ENCODE peak calls at places on chromosome 18, in four cellular contexts. R is ovary; J is AG10803; A is activated T-helper 9 cell treated with anti-CD3 and anti-CD28 coated beads, Interleukin-2, amount 50 U/mL, for 16 hours. Y is an unnamed sample.

GRCh38 chr18:69257861-69258458 is 142.7 kb upstream of the DOK6 start:
- DNase-seq in R (no peak), A (no peak), J (peak; percentile 96), Y (peak; percentile 92)

GRCh38 chr18:72542993-72543361 is 1.2 kb downstream of the CBLN2 start:
- DNase-seq in A (no peak), R (no peak), J (no peak), Y (peak; percentile 10)

GRCh38 chr18:35042389-35043066 is 1.3 kb downstream of the MAPRE2 start:
- DNase-seq in J (no peak), R (no peak), A (no peak), Y (no peak)

GRCh38 chr18:59453468-59453961 is 94.5 kb upstream of the LMAN1 start:
- DNase-seq in A (no peak), R (no peak), J (no peak), Y (no peak)

GRCh38 chr18:11700876-11701275 is 11.8 kb downstream of the GNAL start:
- DNase-seq in R (no peak), A (no peak), J (no peak), Y (no peak)

GRCh38 chr18:13011719-13012118 is 20.6 kb downstream of the CEP192 start:
- DNase-seq in A (no peak), J (no peak), R (no peak), Y (no peak)

GRCh38 chr18:36769172-36769571 is 59.6 kb downstream of the TPGS2 start:
- DNase-seq in J (no peak), A (no peak), R (no peak), Y (no peak)

GRCh38 chr18:596288-596881 is 403 bp upstream of the CLUL1 start:
- DNase-seq in A (peak; percentile 46), J (no peak), R (peak; percentile 53), Y (no peak)

GRCh38 chr18:43525149-43525548 is 247.9 kb upstream of the SYT4 start:
- DNase-seq in J (no peak), A (no peak), R (no peak), Y (no peak)

GRCh38 chr18:74303936-74304335 is 11.7 kb upstream of the C18orf63 start:
- DNase-seq in R (no peak), A (no peak), J (peak; percentile 61), Y (no peak)

GRCh38 chr18:59846814-59847490 is 52.8 kb upstream of the PMAIP1 start:
- DNase-seq in J (peak; percentile 26), R (no peak), A (peak; percentile 8), Y (peak; percentile 57)

GRCh38 chr18:38545071-38545470 is 979.5 kb upstream of the CELF4 start:
- DNase-seq in A (no peak), R (no peak), J (no peak), Y (no peak)

GRCh38 chr18:59566507-59566906 is 130.7 kb downstream of the CCBE1 start:
- DNase-seq in R (no peak), A (no peak), J (no peak), Y (no peak)

GRCh38 chr18:79884296-79884962 is 67.0 kb downstream of the SLC66A2 start:
- DNase-seq in A (no peak), R (peak; percentile 27), J (no peak), Y (no peak)

GRCh38 chr18:11654736-11655604 is 34.1 kb upstream of the GNAL start:
- DNase-seq in J (peak; percentile 17), A (no peak), R (peak; percentile 59), Y (peak; percentile 70)

Y was measured in adipocyte.